ENCODE peak calls at places on chromosomes 3 and 15, in seven cellular contexts. F is IMR-90, K is H9, C is neuronal stem cell, Q is mesenchymal stem cell, G is trophoblast cell, E is H1. X is an unnamed sample. For H3K4me1, the result is how much of the 10 kb centered on the place peaks cover.

GRCh38 chr3:138334608-138335007 is 5.0 kb upstream of the NME9 start:
- DNase-seq in F (no peak), K (no peak), C (no peak), Q (no peak), G (no peak), E (no peak), X (no peak)

GRCh38 chr3:45273681-45274515 is 47.8 kb upstream of the TMEM158 start:
- DNase-seq in F (peak), K (no peak), C (no peak), Q (peak), G (no peak), E (no peak), X (peak)

GRCh38 chr15:25787855-25788521 is 75.1 kb downstream of the ATP10A start:
- DNase-seq in F (peak), K (no peak), C (no peak), Q (peak), G (no peak), E (no peak), X (no peak)

GRCh38 chr3:57805674-57806073 is 49.6 kb downstream of the SLMAP start:
- DNase-seq in F (peak), K (no peak), C (no peak), Q (peak), G (peak), E (no peak), X (peak)

GRCh38 chr3:12677616-12678015 is 13.7 kb upstream of the RAF1 start:
- DNase-seq in F (no peak), K (no peak), C (no peak), Q (no peak), G (no peak), E (no peak), X (no peak)

GRCh38 chr3:190862209-190863118 is at the start of gene GMNC:
- DNase-seq in F (peak), K (peak), C (peak), Q (peak), G (peak), E (peak), X (peak)

GRCh38 chr3:37149246-37149645 is 25.1 kb downstream of the LRRFIP2 start:
- DNase-seq in F (no peak), K (no peak), C (no peak), Q (no peak), G (no peak), E (no peak), X (no peak)

GRCh38 chr3:58857423-58857822 is 190.8 kb upstream of the FAM3D start:
- DNase-seq in F (no peak), K (no peak), C (no peak), Q (no peak), G (no peak), E (no peak), X (no peak)

GRCh38 chr15:50190166-50190570 is 8.2 kb downstream of the SLC27A2 start:
- DNase-seq in F (no peak), K (no peak), C (no peak), Q (no peak), G (no peak), E (no peak), X (no peak)

GRCh38 chr3:193775421-193776077 is 182.5 kb downstream of the OPA1 start:
- DNase-seq in F (no peak), K (peak), C (peak), Q (no peak), G (no peak), E (peak), X (peak)

GRCh38 chr3:183554377-183554776 is 1.1 kb downstream of the KLHL6 start:
- DNase-seq in F (no peak), K (no peak), C (no peak), Q (no peak), G (no peak), E (no peak), X (peak)

GRCh38 chr3:84538597-84538996 is 420.2 kb upstream of the CADM2 start:
- DNase-seq in F (no peak), K (no peak), C (no peak), Q (no peak), G (no peak), E (no peak), X (no peak)

DNA sequence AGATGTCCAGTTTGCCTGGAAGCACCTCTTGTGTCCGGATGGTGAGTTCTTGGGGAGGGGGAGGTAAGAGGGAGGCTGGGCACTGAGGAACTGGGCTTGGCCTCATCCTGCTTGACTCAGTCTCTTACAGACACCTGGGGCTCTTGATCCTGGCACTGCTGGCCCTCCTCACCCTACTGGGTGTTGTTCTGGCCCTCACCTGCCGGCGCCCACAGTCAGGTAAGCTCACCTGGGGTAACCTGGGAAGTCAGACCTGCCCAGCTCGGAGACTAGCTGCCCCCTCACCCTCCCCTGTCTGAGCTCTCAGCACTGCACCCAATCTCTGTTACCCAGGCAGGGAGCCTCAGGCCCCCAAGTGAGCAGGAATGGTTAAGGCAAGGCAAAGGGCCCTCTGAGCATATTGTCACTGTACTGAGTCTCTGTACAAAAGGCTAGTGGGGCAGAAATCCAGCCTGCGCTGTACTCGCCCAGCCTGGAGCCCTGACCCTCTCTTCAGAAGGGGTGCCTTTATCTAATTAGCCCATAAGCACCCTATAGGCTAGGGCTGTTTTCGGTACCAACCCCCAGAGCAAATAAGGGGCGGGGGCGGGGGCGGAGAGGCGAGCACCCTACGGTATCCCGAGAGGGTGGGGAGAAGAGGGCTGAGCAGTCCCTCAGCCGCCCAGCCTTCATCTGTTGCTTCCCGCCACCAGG is 2.2 kb upstream of the IL17RC start:
- DNase-seq in F (no peak), K (peak), C (no peak), Q (peak), G (no peak), E (no peak), X (no peak)
- H3K4me1 ChIP-seq in F (under half), K (under half), C (under half), Q (under half), G (under half), E (under half), X (under half)

GRCh38 chr3:154936196-154936595 is 143.9 kb upstream of the MME start:
- DNase-seq in F (peak), K (no peak), C (no peak), Q (no peak), G (no peak), E (no peak), X (no peak)

GRCh38 chr3:154931484-154931883 is 148.6 kb upstream of the MME start:
- DNase-seq in F (peak), K (no peak), C (no peak), Q (peak), G (no peak), E (no peak), X (no peak)

GRCh38 chr3:154932633-154933032 is 147.5 kb upstream of the MME start:
- DNase-seq in F (no peak), K (no peak), C (no peak), Q (no peak), G (no peak), E (no peak), X (no peak)

GRCh38 chr3:154933581-154933980 is 146.5 kb upstream of the MME start:
- DNase-seq in F (no peak), K (no peak), C (no peak), Q (no peak), G (no peak), E (no peak), X (no peak)
- H2AK5ac ChIP-seq in F (no peak), K (no peak), C (no peak), Q (no peak), G (no peak), E (no peak), X (no peak)

DNA sequence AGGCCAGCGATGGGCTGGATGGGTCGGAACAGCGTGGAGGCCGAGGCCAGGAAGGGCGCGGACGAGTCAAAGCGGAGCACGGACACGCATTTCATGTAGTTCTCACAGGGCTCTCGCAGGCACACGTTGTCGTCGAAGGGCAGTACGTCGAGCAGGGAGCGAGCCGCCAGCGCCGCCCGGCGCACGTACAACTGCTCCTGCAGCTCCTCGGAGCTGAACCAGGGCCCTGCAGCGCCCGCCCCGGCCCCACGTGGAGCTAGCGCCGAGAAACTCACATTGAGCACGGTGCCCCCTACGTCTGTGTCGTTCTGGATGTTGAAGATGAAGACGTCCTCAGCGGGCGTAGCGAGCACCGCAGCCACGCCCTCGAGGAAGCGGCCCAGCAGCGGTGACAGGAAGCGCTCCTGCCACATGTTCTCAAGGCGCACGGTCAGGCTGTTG is 5.8 kb downstream of the CELSR3 start:
- DNase-seq in F (no peak), K (peak), C (no peak), Q (no peak), G (no peak), E (no peak), X (no peak)
- H3K27ac ChIP-seq in F (peak), K (no peak), C (peak), Q (no peak), G (no peak), E (no peak), X (no peak)

GRCh38 chr15:40456738-40457137 is 14.0 kb upstream of the CHST14 start:
- DNase-seq in F (no peak), K (no peak), C (no peak), Q (no peak), G (no peak), E (no peak), X (no peak)
- H3K4me1 ChIP-seq in F (under half), K (under half), C (under half), Q (under half), G (under half), E (under half), X (under half)

DNA sequence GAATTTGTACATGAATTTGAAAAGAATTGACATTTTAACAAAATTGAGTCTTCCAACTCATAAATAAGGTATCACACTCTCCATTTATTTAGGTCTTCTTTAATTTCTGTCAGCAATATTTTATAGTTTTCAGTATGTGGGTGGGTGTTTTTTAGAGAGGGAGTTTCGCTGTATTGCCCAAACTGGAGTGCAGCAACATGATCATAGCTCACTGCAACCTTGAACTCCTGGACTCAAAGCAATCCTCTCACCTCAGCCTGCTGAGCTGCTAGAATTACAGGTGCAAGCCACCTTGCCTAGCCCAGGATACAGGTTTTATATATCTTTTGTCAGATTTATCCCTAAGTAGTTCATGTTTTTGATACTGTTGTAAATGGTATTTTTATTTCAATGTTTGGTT is 4.6 kb downstream of the WDR93 start:
- DNase-seq in F (no peak), K (no peak), C (no peak), Q (no peak), G (no peak), E (no peak), X (no peak)
- H2AK5ac ChIP-seq in F (no peak), K (no peak), C (no peak), Q (no peak), G (no peak), E (no peak), X (no peak)

GRCh38 chr15:66752078-66752477 is 50.0 kb downstream of the SMAD6 start:
- DNase-seq in F (no peak), K (no peak), C (no peak), Q (no peak), G (no peak), E (no peak), X (no peak)
- H3K27ac ChIP-seq in F (no peak), K (no peak), C (no peak), Q (no peak), G (no peak), E (no peak), X (peak)

GRCh38 chr3:187063286-187064081 is 75.8 kb downstream of the RPL39L start:
- DNase-seq in F (peak), K (no peak), C (no peak), Q (no peak), G (peak), E (no peak), X (peak)
- H3K4me1 ChIP-seq in F (under half), K (under half), C (under half), Q (under half), G (under half), E (under half), X (under half)

DNA sequence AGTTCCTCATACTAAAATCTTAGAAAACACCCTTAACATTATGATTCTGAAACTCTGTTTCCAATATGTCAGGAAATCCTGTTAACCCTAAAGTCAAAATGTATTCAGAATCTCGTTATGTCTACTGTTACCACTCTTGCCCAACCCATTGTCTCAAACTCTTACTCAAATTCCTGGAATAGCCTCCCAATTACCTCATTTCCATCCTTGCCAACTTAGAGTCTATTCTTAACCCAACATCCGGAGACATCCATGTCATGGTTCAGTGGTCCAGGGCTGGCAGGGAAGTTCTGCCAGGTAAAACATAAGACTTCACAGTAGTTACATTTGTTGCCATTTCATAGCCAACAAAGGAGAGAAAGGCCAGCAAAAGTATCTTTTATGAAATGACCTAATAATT is 593.9 kb downstream of the PYDC2 start:
- DNase-seq in F (no peak), K (no peak), C (no peak), Q (no peak), G (no peak), E (no peak), X (peak)
- H2AK5ac ChIP-seq in F (no peak), K (no peak), C (no peak), Q (no peak), G (no peak), E (no peak), X (no peak)